ENCODE peak calls at places on chromosomes 3 and 15, in seven cellular contexts. M, O, I, F, H, K and R are unnamed samples.

GRCh38 chr15:52148409-52148808 is 35.8 kb upstream of the BCL2L10 start:
- DNase-seq in M (no peak), O (no peak), I (no peak), F (no peak), H (peak), K (no peak), R (no peak)

GRCh38 chr15:59917504-59918157 is 86.5 kb upstream of the FOXB1 start:
- DNase-seq in M (peak), O (peak), I (peak), F (peak), H (peak), K (peak), R (peak)

GRCh38 chr3:187255314-187255713 is 36.2 kb downstream of the MASP1 start:
- DNase-seq in M (no peak), O (no peak), I (no peak), F (no peak), H (no peak), K (no peak), R (no peak)

GRCh38 chr3:153901152-153901551 is 220.0 kb upstream of the ARHGEF26 start:
- DNase-seq in M (no peak), O (no peak), I (no peak), F (no peak), H (no peak), K (no peak), R (no peak)

GRCh38 chr15:95868970-95869369 is 461.5 kb upstream of the NR2F2 start:
- DNase-seq in M (no peak), O (no peak), I (no peak), F (no peak), H (no peak), K (no peak), R (no peak)

GRCh38 chr3:149085828-149086231 is 503 bp downstream of the HLTF start:
- DNase-seq in M (peak), O (no peak), I (no peak), F (peak), H (no peak), K (no peak), R (no peak)

GRCh38 chr3:140186421-140186920 is 251.5 kb downstream of the CLSTN2 start:
- DNase-seq in M (no peak), O (peak), I (no peak), F (no peak), H (no peak), K (no peak), R (no peak)

GRCh38 chr3:12060139-12060831 is 56.1 kb downstream of the SYN2 start:
- DNase-seq in M (no peak), O (no peak), I (no peak), F (no peak), H (no peak), K (no peak), R (no peak)

GRCh38 chr15:90851945-90852344 is 16.4 kb upstream of the FURIN start:
- DNase-seq in M (no peak), O (no peak), I (no peak), F (no peak), H (no peak), K (no peak), R (no peak)

GRCh38 chr15:74723754-74724334 is 1.5 kb downstream of the CYP1A1 start:
- DNase-seq in M (peak), O (peak), I (no peak), F (peak), H (peak), K (no peak), R (peak)

GRCh38 chr3:15121936-15122335 is 23.0 kb upstream of the RBSN start:
- DNase-seq in M (no peak), O (no peak), I (no peak), F (no peak), H (no peak), K (no peak), R (no peak)

GRCh38 chr3:44045476-44046275 is 196.0 kb upstream of the TOPAZ1 start:
- DNase-seq in M (no peak), O (peak), I (peak), F (no peak), H (no peak), K (peak), R (peak)

GRCh38 chr3:195886181-195887141 is 21.9 kb downstream of the TNK2 start:
- DNase-seq in M (peak), O (no peak), I (no peak), F (no peak), H (no peak), K (no peak), R (no peak)

GRCh38 chr3:11581237-11582122 is 62.2 kb downstream of the VGLL4 start:
- DNase-seq in M (no peak), O (no peak), I (no peak), F (no peak), H (no peak), K (no peak), R (no peak)

GRCh38 chr3:12750658-12751071 is 8.4 kb downstream of the TMEM40 start:
- DNase-seq in M (no peak), O (no peak), I (no peak), F (no peak), H (no peak), K (peak), R (no peak)

GRCh38 chr3:46693038-46693896 is at the start of gene ALS2CL:
- DNase-seq in M (peak), O (peak), I (peak), F (no peak), H (peak), K (no peak), R (peak)

GRCh38 chr3:129783470-129783869 is 110.0 kb downstream of the TMCC1 start:
- DNase-seq in M (no peak), O (no peak), I (no peak), F (no peak), H (no peak), K (no peak), R (no peak)

GRCh38 chr3:7144696-7145308 is 283.9 kb downstream of the GRM7 start:
- DNase-seq in M (peak), O (peak), I (no peak), F (peak), H (peak), K (no peak), R (no peak)

GRCh38 chr3:108552267-108553159 is 36.7 kb downstream of the CIP2A start:
- DNase-seq in M (no peak), O (peak), I (no peak), F (peak), H (no peak), K (no peak), R (no peak)

GRCh38 chr15:52527898-52528464 is 699 bp downstream of the MYO5A start:
- DNase-seq in M (no peak), O (peak), I (peak), F (no peak), H (peak), K (no peak), R (peak)

GRCh38 chr15:50109086-50109987 is 9.7 kb downstream of the ATP8B4 start:
- DNase-seq in M (no peak), O (no peak), I (no peak), F (no peak), H (no peak), K (no peak), R (no peak)

GRCh38 chr3:111968319-111969059 is 10.3 kb upstream of the ABHD10 start:
- DNase-seq in M (no peak), O (no peak), I (no peak), F (no peak), H (no peak), K (no peak), R (no peak)

GRCh38 chr3:190012314-190012782 is 108.3 kb downstream of the P3H2 start:
- DNase-seq in M (no peak), O (no peak), I (no peak), F (peak), H (no peak), K (no peak), R (no peak)

GRCh38 chr3:49788056-49788455 is 1.7 kb upstream of the IP6K1 start:
- DNase-seq in M (no peak), O (no peak), I (no peak), F (no peak), H (no peak), K (no peak), R (no peak)

GRCh38 chr3:14175383-14176037 is 2.9 kb downstream of the XPC start:
- DNase-seq in M (no peak), O (no peak), I (no peak), F (no peak), H (no peak), K (peak), R (no peak)

GRCh38 chr3:13628841-13629551 is 80.1 kb downstream of the FBLN2 start:
- DNase-seq in M (no peak), O (no peak), I (no peak), F (no peak), H (no peak), K (no peak), R (no peak)

GRCh38 chr3:182078929-182079328 is 367.2 kb downstream of the SOX2 start:
- DNase-seq in M (no peak), O (no peak), I (no peak), F (no peak), H (no peak), K (no peak), R (no peak)

GRCh38 chr15:71817351-71817750 is 7.0 kb downstream of the NR2E3 start:
- DNase-seq in M (no peak), O (no peak), I (no peak), F (no peak), H (no peak), K (no peak), R (no peak)

GRCh38 chr3:23055733-23056376 is 147.3 kb upstream of the UBE2E2 start:
- DNase-seq in M (no peak), O (no peak), I (no peak), F (no peak), H (no peak), K (no peak), R (no peak)

GRCh38 chr3:164459526-164460151 is 618.7 kb downstream of the SI start:
- DNase-seq in M (no peak), O (no peak), I (no peak), F (no peak), H (no peak), K (no peak), R (no peak)
- TF ChIP-seq TAF1 in M (no peak), O (no peak), I (no peak), F (no peak), H (no peak), K (no peak), R (no peak)

GRCh38 chr3:147113293-147114045 is 292.9 kb downstream of the ZIC4 start:
- DNase-seq in M (no peak), O (no peak), I (no peak), F (no peak), H (no peak), K (no peak), R (no peak)
- TF ChIP-seq TAF1 in M (no peak), O (no peak), I (no peak), F (no peak), H (no peak), K (no peak), R (no peak)

DNA sequence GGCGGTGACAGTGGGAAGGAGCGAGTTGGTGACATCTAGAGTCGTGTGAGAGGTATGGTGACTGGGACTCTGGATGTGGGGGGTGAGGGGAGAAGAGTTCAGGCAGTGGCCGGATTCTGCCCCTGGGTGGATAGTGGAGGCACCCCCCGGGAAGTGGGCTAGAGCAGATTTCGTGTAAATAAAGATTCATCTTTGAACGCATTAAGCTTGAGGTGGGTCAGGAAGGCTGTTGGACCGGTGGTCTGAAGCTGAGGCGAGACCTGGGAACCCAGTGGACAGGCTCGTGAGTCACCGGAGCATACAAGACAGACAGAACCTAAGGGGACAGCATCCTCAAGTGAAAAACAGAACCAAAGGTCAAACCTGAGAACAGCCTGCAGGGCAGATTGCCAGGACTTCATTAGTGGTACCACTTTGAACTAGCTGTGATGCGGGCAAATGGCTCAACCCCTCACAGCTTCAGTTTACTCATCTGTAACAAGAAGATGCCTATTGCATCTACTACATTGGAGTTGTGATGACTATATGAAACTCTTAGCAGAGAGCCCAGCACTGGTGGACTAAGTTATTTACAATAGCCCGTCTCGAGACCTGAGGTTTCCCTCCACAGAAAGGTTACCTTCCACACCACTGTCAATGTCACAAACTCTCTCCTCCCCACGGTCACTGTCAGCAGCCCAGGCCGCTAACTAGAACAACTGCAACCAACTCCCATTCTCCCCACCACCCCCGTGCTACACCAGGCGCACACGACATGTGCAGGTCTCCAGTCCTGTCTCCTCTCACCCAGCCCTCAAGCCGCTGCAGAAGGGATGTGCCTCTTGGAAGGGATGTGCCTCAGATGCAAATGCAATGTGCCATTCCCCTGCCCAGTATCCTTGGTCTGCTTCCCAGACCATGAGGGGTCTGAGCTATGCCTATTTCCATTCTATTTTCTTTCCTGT is 901 bp upstream of the CLN6 start:
- DNase-seq in M (no peak), O (peak), I (no peak), F (no peak), H (peak), K (peak), R (no peak)
- TF ChIP-seq TAF1 in M (no peak), O (no peak), I (no peak), F (no peak), H (no peak), K (no peak), R (no peak)

GRCh38 chr3:4472766-4473165 is 5.7 kb upstream of the SUMF1 start:
- DNase-seq in M (no peak), O (no peak), I (no peak), F (no peak), H (no peak), K (no peak), R (no peak)

GRCh38 chr3:4478226-4478625 is 11.2 kb upstream of the SUMF1 start:
- DNase-seq in M (no peak), O (no peak), I (no peak), F (no peak), H (no peak), K (no peak), R (no peak)

GRCh38 chr3:4474683-4475490 is 7.8 kb upstream of the SUMF1 start:
- DNase-seq in M (no peak), O (no peak), I (no peak), F (no peak), H (no peak), K (peak), R (no peak)

GRCh38 chr3:4472312-4472711 is 5.2 kb upstream of the SUMF1 start:
- DNase-seq in M (no peak), O (no peak), I (no peak), F (no peak), H (no peak), K (no peak), R (no peak)

DNA sequence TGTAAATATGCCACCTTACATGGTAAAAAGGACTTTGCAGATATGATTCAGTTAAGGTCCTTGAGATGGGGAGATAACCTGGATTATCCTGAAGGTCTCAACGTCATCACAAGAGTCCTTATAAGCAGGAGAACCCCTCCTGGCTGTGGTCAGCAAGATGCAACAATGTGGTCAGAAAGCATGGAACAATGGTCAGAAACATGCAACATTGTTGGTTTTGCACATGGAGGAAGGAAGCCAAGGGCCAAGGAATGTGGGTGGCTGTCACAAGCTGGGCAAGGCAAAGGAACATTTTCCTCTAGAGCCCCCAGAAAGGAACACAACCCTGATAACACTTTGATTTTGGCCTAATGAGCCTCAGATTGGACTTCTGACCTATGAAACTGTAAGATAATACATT is 9.4 kb upstream of the SUMF1 start:
- DNase-seq in M (no peak), O (no peak), I (no peak), F (no peak), H (no peak), K (no peak), R (no peak)
- TF ChIP-seq TAF1 in M (no peak), O (no peak), I (no peak), F (no peak), H (no peak), K (no peak), R (no peak)

GRCh38 chr3:75220932-75221331 is 443.2 kb upstream of the FRG2C start:
- DNase-seq in M (no peak), O (no peak), I (no peak), F (no peak), H (no peak), K (no peak), R (no peak)
- TF ChIP-seq TAF1 in M (no peak), O (no peak), I (no peak), F (no peak), H (no peak), K (no peak), R (no peak)

GRCh38 chr3:141288331-141288990 is 56.8 kb downstream of the PXYLP1 start:
- DNase-seq in M (no peak), O (no peak), I (no peak), F (no peak), H (no peak), K (no peak), R (no peak)

GRCh38 chr3:141285570-141285969 is 53.9 kb downstream of the PXYLP1 start:
- DNase-seq in M (no peak), O (no peak), I (no peak), F (no peak), H (no peak), K (no peak), R (no peak)

GRCh38 chr3:141287326-141287725 is 55.7 kb downstream of the PXYLP1 start:
- DNase-seq in M (no peak), O (no peak), I (no peak), F (no peak), H (no peak), K (no peak), R (no peak)

GRCh38 chr3:141289228-141289772 is 57.7 kb downstream of the PXYLP1 start:
- DNase-seq in M (no peak), O (no peak), I (no peak), F (no peak), H (no peak), K (no peak), R (no peak)

GRCh38 chr3:141286856-141287255 is 55.2 kb downstream of the PXYLP1 start:
- DNase-seq in M (no peak), O (no peak), I (no peak), F (no peak), H (peak), K (no peak), R (no peak)
- TF ChIP-seq TAF1 in M (no peak), O (no peak), I (no peak), F (no peak), H (no peak), K (peak), R (no peak)

DNA sequence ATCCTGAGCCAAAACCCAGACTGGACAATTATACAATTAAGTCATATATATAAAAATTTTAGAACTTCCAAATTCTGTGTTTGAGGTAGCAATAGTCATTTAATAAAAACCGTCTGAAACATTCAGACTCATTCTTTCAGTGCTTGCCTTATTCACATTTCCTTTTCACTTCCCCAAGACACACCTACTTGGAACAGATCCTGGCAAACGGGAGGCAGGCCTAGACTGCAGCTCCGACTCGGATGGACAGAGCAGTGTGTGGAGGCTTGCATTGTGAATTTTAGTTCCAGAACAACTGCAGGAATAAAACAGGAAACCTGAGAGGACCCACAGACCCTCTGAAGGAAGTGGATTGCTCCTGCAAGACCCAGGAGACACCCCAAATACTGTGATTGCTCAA is 341.4 kb downstream of the CNTN3 start:
- DNase-seq in M (no peak), O (no peak), I (no peak), F (no peak), H (no peak), K (no peak), R (no peak)
- TF ChIP-seq TAF1 in M (no peak), O (no peak), I (no peak), F (no peak), H (no peak), K (no peak), R (no peak)